ENCODE peak calls at places on chromosomes 6 and 20, in seven cellular contexts. One of them, this sample, is unnamed.

GRCh38 chr6:84768442-84769174 is 4.2 kb upstream of the TBX18 start:
- DNase-seq in psoas muscle: no peak
- DNase-seq in activated CD4-positive, alpha-beta T cell treated with anti-CD3 and anti-CD28 coated beads, Interleukin-2, amount 50 U/mL, for 24 hours: no peak
- DNase-seq in B cell: no peak
- DNase-seq in H9: peak; percentile 80
- DNase-seq in sciatic nerve: peak; percentile 63
- DNase-seq in cardiac muscle cell: no peak
- DNase-seq in this sample: no peak

GRCh38 chr6:146910611-146911010 is 293.6 kb upstream of the STXBP5 start:
- DNase-seq in sciatic nerve: no peak
- DNase-seq in activated CD4-positive, alpha-beta T cell treated with anti-CD3 and anti-CD28 coated beads, Interleukin-2, amount 50 U/mL, for 24 hours: no peak
- DNase-seq in B cell: no peak
- DNase-seq in psoas muscle: no peak
- DNase-seq in H9: no peak
- DNase-seq in cardiac muscle cell: no peak
- DNase-seq in this sample: no peak

GRCh38 chr6:46961248-46961647 is 39.5 kb upstream of the ADGRF5 start:
- DNase-seq in psoas muscle: no peak
- DNase-seq in H9: no peak
- DNase-seq in cardiac muscle cell: no peak
- DNase-seq in sciatic nerve: no peak
- DNase-seq in activated CD4-positive, alpha-beta T cell treated with anti-CD3 and anti-CD28 coated beads, Interleukin-2, amount 50 U/mL, for 24 hours: no peak
- DNase-seq in B cell: no peak
- DNase-seq in this sample: no peak

GRCh38 chr6:45625191-45625664 is 247.5 kb upstream of the SUPT3H start:
- DNase-seq in activated CD4-positive, alpha-beta T cell treated with anti-CD3 and anti-CD28 coated beads, Interleukin-2, amount 50 U/mL, for 24 hours: no peak
- DNase-seq in H9: no peak
- DNase-seq in sciatic nerve: no peak
- DNase-seq in psoas muscle: no peak
- DNase-seq in cardiac muscle cell: no peak
- DNase-seq in B cell: no peak
- DNase-seq in this sample: no peak

GRCh38 chr20:25310921-25311728 is 63.2 kb downstream of the PYGB start:
- DNase-seq in cardiac muscle cell: peak; percentile 40
- DNase-seq in psoas muscle: no peak
- DNase-seq in H9: no peak
- DNase-seq in sciatic nerve: peak; percentile 58
- DNase-seq in B cell: no peak
- DNase-seq in activated CD4-positive, alpha-beta T cell treated with anti-CD3 and anti-CD28 coated beads, Interleukin-2, amount 50 U/mL, for 24 hours: no peak
- DNase-seq in this sample: no peak

GRCh38 chr6:137197684-137198645 is 21.2 kb downstream of the IFNGR1 start:
- DNase-seq in sciatic nerve: no peak
- DNase-seq in cardiac muscle cell: no peak
- DNase-seq in H9: no peak
- DNase-seq in psoas muscle: no peak
- DNase-seq in activated CD4-positive, alpha-beta T cell treated with anti-CD3 and anti-CD28 coated beads, Interleukin-2, amount 50 U/mL, for 24 hours: no peak
- DNase-seq in B cell: no peak
- DNase-seq in this sample: no peak

GRCh38 chr6:47206626-47207025 is 103.1 kb downstream of the TNFRSF21 start:
- DNase-seq in activated CD4-positive, alpha-beta T cell treated with anti-CD3 and anti-CD28 coated beads, Interleukin-2, amount 50 U/mL, for 24 hours: no peak
- DNase-seq in sciatic nerve: no peak
- DNase-seq in cardiac muscle cell: no peak
- DNase-seq in H9: no peak
- DNase-seq in B cell: no peak
- DNase-seq in psoas muscle: no peak
- DNase-seq in this sample: no peak

GRCh38 chr20:47350181-47350550 is 6.3 kb downstream of the ZMYND8 start:
- DNase-seq in activated CD4-positive, alpha-beta T cell treated with anti-CD3 and anti-CD28 coated beads, Interleukin-2, amount 50 U/mL, for 24 hours: no peak
- DNase-seq in cardiac muscle cell: no peak
- DNase-seq in B cell: no peak
- DNase-seq in psoas muscle: no peak
- DNase-seq in H9: no peak
- DNase-seq in sciatic nerve: no peak
- DNase-seq in this sample: peak; percentile 62

GRCh38 chr6:63802606-63803206 is 167.1 kb downstream of the PHF3 start:
- DNase-seq in sciatic nerve: no peak
- DNase-seq in cardiac muscle cell: no peak
- DNase-seq in B cell: no peak
- DNase-seq in H9: no peak
- DNase-seq in psoas muscle: no peak
- DNase-seq in activated CD4-positive, alpha-beta T cell treated with anti-CD3 and anti-CD28 coated beads, Interleukin-2, amount 50 U/mL, for 24 hours: no peak
- DNase-seq in this sample: peak; percentile 26

GRCh38 chr6:112216699-112217551 is 37.4 kb downstream of the LAMA4 start:
- DNase-seq in H9: no peak
- DNase-seq in activated CD4-positive, alpha-beta T cell treated with anti-CD3 and anti-CD28 coated beads, Interleukin-2, amount 50 U/mL, for 24 hours: no peak
- DNase-seq in psoas muscle: no peak
- DNase-seq in B cell: no peak
- DNase-seq in sciatic nerve: no peak
- DNase-seq in cardiac muscle cell: no peak
- DNase-seq in this sample: no peak

GRCh38 chr6:67689329-67689728 is 945.8 kb upstream of the ADGRB3 start:
- DNase-seq in psoas muscle: no peak
- DNase-seq in H9: no peak
- DNase-seq in cardiac muscle cell: no peak
- DNase-seq in B cell: no peak
- DNase-seq in activated CD4-positive, alpha-beta T cell treated with anti-CD3 and anti-CD28 coated beads, Interleukin-2, amount 50 U/mL, for 24 hours: no peak
- DNase-seq in sciatic nerve: no peak
- DNase-seq in this sample: no peak

GRCh38 chr6:43491750-43492661 is 14.6 kb downstream of the TJAP1 start:
- DNase-seq in H9: no peak
- DNase-seq in B cell: no peak
- DNase-seq in cardiac muscle cell: no peak
- DNase-seq in psoas muscle: peak; percentile 92
- DNase-seq in activated CD4-positive, alpha-beta T cell treated with anti-CD3 and anti-CD28 coated beads, Interleukin-2, amount 50 U/mL, for 24 hours: no peak
- DNase-seq in sciatic nerve: peak; percentile 88
- DNase-seq in this sample: no peak

GRCh38 chr6:22906091-22906549 is 336.8 kb downstream of the HDGFL1 start:
- DNase-seq in H9: no peak
- DNase-seq in psoas muscle: no peak
- DNase-seq in cardiac muscle cell: peak; percentile 16
- DNase-seq in B cell: no peak
- DNase-seq in sciatic nerve: no peak
- DNase-seq in activated CD4-positive, alpha-beta T cell treated with anti-CD3 and anti-CD28 coated beads, Interleukin-2, amount 50 U/mL, for 24 hours: no peak
- DNase-seq in this sample: no peak

GRCh38 chr20:1868856-1869255 is 26.4 kb upstream of the SIRPA start:
- DNase-seq in activated CD4-positive, alpha-beta T cell treated with anti-CD3 and anti-CD28 coated beads, Interleukin-2, amount 50 U/mL, for 24 hours: no peak
- DNase-seq in cardiac muscle cell: no peak
- DNase-seq in B cell: no peak
- DNase-seq in H9: no peak
- DNase-seq in psoas muscle: no peak
- DNase-seq in sciatic nerve: no peak
- DNase-seq in this sample: no peak

GRCh38 chr20:63139856-63140255 is 76.1 kb downstream of the YTHDF1 start:
- DNase-seq in activated CD4-positive, alpha-beta T cell treated with anti-CD3 and anti-CD28 coated beads, Interleukin-2, amount 50 U/mL, for 24 hours: no peak
- DNase-seq in B cell: no peak
- DNase-seq in psoas muscle: no peak
- DNase-seq in sciatic nerve: no peak
- DNase-seq in cardiac muscle cell: no peak
- DNase-seq in H9: no peak
- DNase-seq in this sample: no peak

GRCh38 chr6:42783177-42783875 is 1.5 kb downstream of the BICRAL start:
- DNase-seq in H9: peak; percentile 57
- DNase-seq in sciatic nerve: peak; percentile 88
- DNase-seq in psoas muscle: peak; percentile 84
- DNase-seq in B cell: peak; percentile 79
- DNase-seq in cardiac muscle cell: peak; percentile 80
- DNase-seq in activated CD4-positive, alpha-beta T cell treated with anti-CD3 and anti-CD28 coated beads, Interleukin-2, amount 50 U/mL, for 24 hours: peak; percentile 56
- DNase-seq in this sample: peak; percentile 78

GRCh38 chr6:118697554-118697953 is 46.2 kb upstream of the CEP85L start:
- DNase-seq in cardiac muscle cell: no peak
- DNase-seq in activated CD4-positive, alpha-beta T cell treated with anti-CD3 and anti-CD28 coated beads, Interleukin-2, amount 50 U/mL, for 24 hours: no peak
- DNase-seq in B cell: no peak
- DNase-seq in H9: no peak
- DNase-seq in sciatic nerve: no peak
- DNase-seq in psoas muscle: no peak
- DNase-seq in this sample: no peak

GRCh38 chr20:10558635-10559187 is 115.1 kb downstream of the JAG1 start:
- DNase-seq in B cell: no peak
- DNase-seq in H9: no peak
- DNase-seq in activated CD4-positive, alpha-beta T cell treated with anti-CD3 and anti-CD28 coated beads, Interleukin-2, amount 50 U/mL, for 24 hours: peak; percentile 35
- DNase-seq in sciatic nerve: no peak
- DNase-seq in psoas muscle: no peak
- DNase-seq in cardiac muscle cell: peak; percentile 32
- DNase-seq in this sample: no peak

GRCh38 chr6:841569-841968 is 148.6 kb upstream of the EXOC2 start:
- DNase-seq in activated CD4-positive, alpha-beta T cell treated with anti-CD3 and anti-CD28 coated beads, Interleukin-2, amount 50 U/mL, for 24 hours: no peak
- DNase-seq in sciatic nerve: no peak
- DNase-seq in cardiac muscle cell: no peak
- DNase-seq in psoas muscle: no peak
- DNase-seq in H9: no peak
- DNase-seq in B cell: no peak
- DNase-seq in this sample: no peak

GRCh38 chr6:135637701-135638100 is 140.2 kb upstream of the AHI1 start:
- DNase-seq in B cell: no peak
- DNase-seq in cardiac muscle cell: no peak
- DNase-seq in sciatic nerve: no peak
- DNase-seq in H9: no peak
- DNase-seq in psoas muscle: no peak
- DNase-seq in activated CD4-positive, alpha-beta T cell treated with anti-CD3 and anti-CD28 coated beads, Interleukin-2, amount 50 U/mL, for 24 hours: no peak
- DNase-seq in this sample: no peak

GRCh38 chr6:117441824-117442264 is 16.1 kb upstream of the ROS1 start:
- DNase-seq in psoas muscle: no peak
- DNase-seq in cardiac muscle cell: no peak
- DNase-seq in B cell: no peak
- DNase-seq in sciatic nerve: no peak
- DNase-seq in H9: no peak
- DNase-seq in activated CD4-positive, alpha-beta T cell treated with anti-CD3 and anti-CD28 coated beads, Interleukin-2, amount 50 U/mL, for 24 hours: no peak
- DNase-seq in this sample: no peak

GRCh38 chr20:36532388-36532787 is 8.9 kb upstream of the MYL9 start:
- DNase-seq in activated CD4-positive, alpha-beta T cell treated with anti-CD3 and anti-CD28 coated beads, Interleukin-2, amount 50 U/mL, for 24 hours: no peak
- DNase-seq in H9: no peak
- DNase-seq in cardiac muscle cell: no peak
- DNase-seq in sciatic nerve: no peak
- DNase-seq in psoas muscle: no peak
- DNase-seq in B cell: no peak
- DNase-seq in this sample: peak; percentile 24

GRCh38 chr6:32116674-32117073 is 7.5 kb upstream of the TNXB start:
- DNase-seq in cardiac muscle cell: peak; percentile 23
- DNase-seq in H9: no peak
- DNase-seq in sciatic nerve: no peak
- DNase-seq in activated CD4-positive, alpha-beta T cell treated with anti-CD3 and anti-CD28 coated beads, Interleukin-2, amount 50 U/mL, for 24 hours: no peak
- DNase-seq in psoas muscle: no peak
- DNase-seq in B cell: no peak
- DNase-seq in this sample: peak; percentile 38

GRCh38 chr6:317452-318144 is 25.3 kb downstream of the DUSP22 start:
- DNase-seq in B cell: no peak
- DNase-seq in H9: no peak
- DNase-seq in cardiac muscle cell: no peak
- DNase-seq in psoas muscle: no peak
- DNase-seq in activated CD4-positive, alpha-beta T cell treated with anti-CD3 and anti-CD28 coated beads, Interleukin-2, amount 50 U/mL, for 24 hours: no peak
- DNase-seq in sciatic nerve: peak; percentile 60
- DNase-seq in this sample: no peak

GRCh38 chr6:5766260-5766659 is 240.5 kb downstream of the NRN1 start:
- DNase-seq in sciatic nerve: no peak
- DNase-seq in activated CD4-positive, alpha-beta T cell treated with anti-CD3 and anti-CD28 coated beads, Interleukin-2, amount 50 U/mL, for 24 hours: no peak
- DNase-seq in cardiac muscle cell: no peak
- DNase-seq in H9: peak; percentile 30
- DNase-seq in psoas muscle: no peak
- DNase-seq in B cell: peak; percentile 34
- DNase-seq in this sample: no peak

GRCh38 chr6:100447900-100448700 is 16.6 kb downstream of the SIM1 start:
- DNase-seq in cardiac muscle cell: no peak
- DNase-seq in psoas muscle: no peak
- DNase-seq in sciatic nerve: no peak
- DNase-seq in H9: peak; percentile 38
- DNase-seq in B cell: no peak
- DNase-seq in activated CD4-positive, alpha-beta T cell treated with anti-CD3 and anti-CD28 coated beads, Interleukin-2, amount 50 U/mL, for 24 hours: no peak
- DNase-seq in this sample: no peak

GRCh38 chr20:47389867-47390347 is 33.4 kb upstream of the ZMYND8 start:
- DNase-seq in cardiac muscle cell: no peak
- DNase-seq in activated CD4-positive, alpha-beta T cell treated with anti-CD3 and anti-CD28 coated beads, Interleukin-2, amount 50 U/mL, for 24 hours: no peak
- DNase-seq in H9: no peak
- DNase-seq in psoas muscle: no peak
- DNase-seq in sciatic nerve: no peak
- DNase-seq in B cell: peak; percentile 54
- DNase-seq in this sample: peak; percentile 88

GRCh38 chr6:135182120-135182992 is 1.2 kb downstream of the MYB start:
- DNase-seq in activated CD4-positive, alpha-beta T cell treated with anti-CD3 and anti-CD28 coated beads, Interleukin-2, amount 50 U/mL, for 24 hours: peak; percentile 15
- DNase-seq in psoas muscle: peak; percentile 18
- DNase-seq in H9: peak; percentile 42
- DNase-seq in B cell: no peak
- DNase-seq in cardiac muscle cell: peak; percentile 28
- DNase-seq in sciatic nerve: no peak
- DNase-seq in this sample: peak; percentile 61

GRCh38 chr6:41538556-41539182 is 7.5 kb upstream of the FOXP4 start:
- DNase-seq in H9: no peak
- DNase-seq in psoas muscle: no peak
- DNase-seq in activated CD4-positive, alpha-beta T cell treated with anti-CD3 and anti-CD28 coated beads, Interleukin-2, amount 50 U/mL, for 24 hours: no peak
- DNase-seq in B cell: no peak
- DNase-seq in sciatic nerve: no peak
- DNase-seq in cardiac muscle cell: no peak
- DNase-seq in this sample: peak; percentile 37

GRCh38 chr6:161228911-161229591 is 44.8 kb downstream of the AGPAT4 start:
- DNase-seq in activated CD4-positive, alpha-beta T cell treated with anti-CD3 and anti-CD28 coated beads, Interleukin-2, amount 50 U/mL, for 24 hours: no peak
- DNase-seq in psoas muscle: no peak
- DNase-seq in sciatic nerve: no peak
- DNase-seq in H9: no peak
- DNase-seq in B cell: no peak
- DNase-seq in cardiac muscle cell: no peak
- DNase-seq in this sample: no peak

GRCh38 chr20:17227199-17227535 is 327 bp downstream of the PCSK2 start:
- DNase-seq in sciatic nerve: peak; percentile 56
- DNase-seq in H9: no peak
- DNase-seq in activated CD4-positive, alpha-beta T cell treated with anti-CD3 and anti-CD28 coated beads, Interleukin-2, amount 50 U/mL, for 24 hours: no peak
- DNase-seq in B cell: no peak
- DNase-seq in psoas muscle: no peak
- DNase-seq in cardiac muscle cell: peak; percentile 11
- DNase-seq in this sample: no peak

GRCh38 chr6:96926425-96926824 is 1.9 kb downstream of the KLHL32 start:
- DNase-seq in activated CD4-positive, alpha-beta T cell treated with anti-CD3 and anti-CD28 coated beads, Interleukin-2, amount 50 U/mL, for 24 hours: no peak
- DNase-seq in cardiac muscle cell: no peak
- DNase-seq in H9: no peak
- DNase-seq in psoas muscle: no peak
- DNase-seq in sciatic nerve: no peak
- DNase-seq in B cell: no peak
- DNase-seq in this sample: no peak

GRCh38 chr6:53803081-53803860 is 8.5 kb downstream of the LRRC1 start:
- DNase-seq in cardiac muscle cell: no peak
- DNase-seq in B cell: no peak
- DNase-seq in sciatic nerve: no peak
- DNase-seq in psoas muscle: no peak
- DNase-seq in activated CD4-positive, alpha-beta T cell treated with anti-CD3 and anti-CD28 coated beads, Interleukin-2, amount 50 U/mL, for 24 hours: no peak
- DNase-seq in H9: no peak
- DNase-seq in this sample: no peak

This sample was measured in OCI-LY7.